ENCODE peak calls at places on chromosomes 13 and 19, in nine cellular contexts. One of them, this sample, is unnamed.

GRCh38 chr19:10173527-10173926 is 21.2 kb downstream of the DNMT1 start:
- DNase-seq in lower leg skin: no peak
- DNase-seq in cardiac muscle cell: peak; percentile 45
- DNase-seq in kidney epithelial cell: no peak
- DNase-seq in uterus: no peak
- DNase-seq in AG04449: no peak
- DNase-seq in upper lobe of right lung: no peak
- DNase-seq in WERI-Rb-1: no peak
- DNase-seq in right atrium auricular region: no peak
- DNase-seq in this sample: no peak

GRCh38 chr19:16535381-16535780 is 6.9 kb downstream of the CHERP start:
- DNase-seq in lower leg skin: no peak
- DNase-seq in cardiac muscle cell: no peak
- DNase-seq in kidney epithelial cell: no peak
- DNase-seq in uterus: no peak
- DNase-seq in AG04449: no peak
- DNase-seq in upper lobe of right lung: no peak
- DNase-seq in WERI-Rb-1: no peak
- DNase-seq in right atrium auricular region: no peak
- DNase-seq in this sample: no peak

GRCh38 chr19:5621945-5622464 is 571 bp downstream of the SAFB2 start:
- DNase-seq in lower leg skin: peak; percentile 48
- DNase-seq in cardiac muscle cell: no peak
- DNase-seq in kidney epithelial cell: no peak
- DNase-seq in uterus: peak; percentile 38
- DNase-seq in AG04449: no peak
- DNase-seq in upper lobe of right lung: no peak
- DNase-seq in WERI-Rb-1: no peak
- DNase-seq in right atrium auricular region: no peak
- DNase-seq in this sample: no peak

GRCh38 chr19:55305491-55305890 is 19.6 kb downstream of the TMEM150B start:
- DNase-seq in lower leg skin: no peak
- DNase-seq in cardiac muscle cell: peak; percentile 34
- DNase-seq in kidney epithelial cell: no peak
- DNase-seq in uterus: peak; percentile 46
- DNase-seq in AG04449: no peak
- DNase-seq in upper lobe of right lung: no peak
- DNase-seq in WERI-Rb-1: peak; percentile 60
- DNase-seq in right atrium auricular region: no peak
- DNase-seq in this sample: no peak

GRCh38 chr13:112466132-112467025 is 90.2 kb downstream of the SPACA7 start:
- DNase-seq in lower leg skin: no peak
- DNase-seq in cardiac muscle cell: no peak
- DNase-seq in kidney epithelial cell: no peak
- DNase-seq in uterus: no peak
- DNase-seq in AG04449: no peak
- DNase-seq in upper lobe of right lung: peak; percentile 52
- DNase-seq in WERI-Rb-1: no peak
- DNase-seq in right atrium auricular region: no peak
- DNase-seq in this sample: no peak

GRCh38 chr13:111899714-111900389 is 167.1 kb upstream of the SOX1 start:
- DNase-seq in lower leg skin: no peak
- DNase-seq in cardiac muscle cell: no peak
- DNase-seq in kidney epithelial cell: no peak
- DNase-seq in uterus: no peak
- DNase-seq in AG04449: no peak
- DNase-seq in upper lobe of right lung: no peak
- DNase-seq in WERI-Rb-1: no peak
- DNase-seq in right atrium auricular region: peak; percentile 54
- DNase-seq in this sample: no peak

GRCh38 chr13:50589139-50589538 is 254.4 kb downstream of the DLEU7 start:
- DNase-seq in lower leg skin: no peak
- DNase-seq in cardiac muscle cell: peak; percentile 72
- DNase-seq in kidney epithelial cell: peak; percentile 55
- DNase-seq in uterus: no peak
- DNase-seq in AG04449: peak; percentile 83
- DNase-seq in upper lobe of right lung: no peak
- DNase-seq in WERI-Rb-1: no peak
- DNase-seq in right atrium auricular region: no peak
- DNase-seq in this sample: peak; percentile 74

GRCh38 chr19:49506575-49507105 is 5.8 kb upstream of the FCGRT start:
- DNase-seq in lower leg skin: no peak
- DNase-seq in cardiac muscle cell: peak; percentile 66
- DNase-seq in kidney epithelial cell: no peak
- DNase-seq in uterus: no peak
- DNase-seq in AG04449: no peak
- DNase-seq in upper lobe of right lung: peak; percentile 73
- DNase-seq in WERI-Rb-1: peak; percentile 77
- DNase-seq in right atrium auricular region: no peak
- DNase-seq in this sample: no peak

GRCh38 chr19:38173324-38174041 is 50.5 kb downstream of the DPF1 start:
- DNase-seq in lower leg skin: peak; percentile 72
- DNase-seq in cardiac muscle cell: no peak
- DNase-seq in kidney epithelial cell: no peak
- DNase-seq in uterus: no peak
- DNase-seq in AG04449: no peak
- DNase-seq in upper lobe of right lung: no peak
- DNase-seq in WERI-Rb-1: no peak
- DNase-seq in right atrium auricular region: peak; percentile 73
- DNase-seq in this sample: no peak

GRCh38 chr13:92838786-92839185 is 387.8 kb upstream of the GPC6 start:
- DNase-seq in lower leg skin: no peak
- DNase-seq in cardiac muscle cell: peak; percentile 89
- DNase-seq in kidney epithelial cell: peak; percentile 97
- DNase-seq in uterus: no peak
- DNase-seq in AG04449: peak; percentile 54
- DNase-seq in upper lobe of right lung: no peak
- DNase-seq in WERI-Rb-1: no peak
- DNase-seq in right atrium auricular region: no peak
- DNase-seq in this sample: no peak

GRCh38 chr13:97142452-97142851 is 79.7 kb upstream of the MBNL2 start:
- DNase-seq in lower leg skin: no peak
- DNase-seq in cardiac muscle cell: peak; percentile 56
- DNase-seq in kidney epithelial cell: no peak
- DNase-seq in uterus: no peak
- DNase-seq in AG04449: no peak
- DNase-seq in upper lobe of right lung: no peak
- DNase-seq in WERI-Rb-1: no peak
- DNase-seq in right atrium auricular region: no peak
- DNase-seq in this sample: no peak

GRCh38 chr13:104608280-104608679 is 1542.1 kb upstream of the SLC10A2 start:
- DNase-seq in lower leg skin: no peak
- DNase-seq in cardiac muscle cell: no peak
- DNase-seq in kidney epithelial cell: no peak
- DNase-seq in uterus: no peak
- DNase-seq in AG04449: no peak
- DNase-seq in upper lobe of right lung: no peak
- DNase-seq in WERI-Rb-1: no peak
- DNase-seq in right atrium auricular region: no peak
- DNase-seq in this sample: no peak

GRCh38 chr19:42433503-42434260 is 6.5 kb upstream of the LIPE start:
- DNase-seq in lower leg skin: peak; percentile 68
- DNase-seq in cardiac muscle cell: peak; percentile 83
- DNase-seq in kidney epithelial cell: no peak
- DNase-seq in uterus: peak; percentile 82
- DNase-seq in AG04449: no peak
- DNase-seq in upper lobe of right lung: peak; percentile 81
- DNase-seq in WERI-Rb-1: peak; percentile 74
- DNase-seq in right atrium auricular region: peak; percentile 79
- DNase-seq in this sample: no peak

GRCh38 chr19:28242317-28242927 is 970.5 kb downstream of the UQCRFS1 start:
- DNase-seq in lower leg skin: no peak
- DNase-seq in cardiac muscle cell: peak; percentile 60
- DNase-seq in kidney epithelial cell: no peak
- DNase-seq in uterus: no peak
- DNase-seq in AG04449: no peak
- DNase-seq in upper lobe of right lung: no peak
- DNase-seq in WERI-Rb-1: peak; percentile 44
- DNase-seq in right atrium auricular region: no peak
- DNase-seq in this sample: peak; percentile 12

GRCh38 chr19:28126499-28126898 is 1086.5 kb downstream of the UQCRFS1 start:
- DNase-seq in lower leg skin: no peak
- DNase-seq in cardiac muscle cell: no peak
- DNase-seq in kidney epithelial cell: no peak
- DNase-seq in uterus: no peak
- DNase-seq in AG04449: no peak
- DNase-seq in upper lobe of right lung: no peak
- DNase-seq in WERI-Rb-1: no peak
- DNase-seq in right atrium auricular region: no peak
- DNase-seq in this sample: no peak

GRCh38 chr13:98035373-98035772 is 81.9 kb downstream of the IPO5 start:
- DNase-seq in lower leg skin: no peak
- DNase-seq in cardiac muscle cell: no peak
- DNase-seq in kidney epithelial cell: no peak
- DNase-seq in uterus: no peak
- DNase-seq in AG04449: no peak
- DNase-seq in upper lobe of right lung: no peak
- DNase-seq in WERI-Rb-1: no peak
- DNase-seq in right atrium auricular region: no peak
- DNase-seq in this sample: no peak

GRCh38 chr13:40113644-40114304 is 458.3 kb downstream of the COG6 start:
- DNase-seq in lower leg skin: no peak
- DNase-seq in cardiac muscle cell: peak; percentile 75
- DNase-seq in kidney epithelial cell: no peak
- DNase-seq in uterus: peak; percentile 56
- DNase-seq in AG04449: no peak
- DNase-seq in upper lobe of right lung: no peak
- DNase-seq in WERI-Rb-1: no peak
- DNase-seq in right atrium auricular region: no peak
- DNase-seq in this sample: no peak

GRCh38 chr13:48500652-48501197 is 32.2 kb downstream of the RCBTB2 start:
- DNase-seq in lower leg skin: no peak
- DNase-seq in cardiac muscle cell: peak; percentile 90
- DNase-seq in kidney epithelial cell: peak; percentile 37
- DNase-seq in uterus: no peak
- DNase-seq in AG04449: peak; percentile 83
- DNase-seq in upper lobe of right lung: no peak
- DNase-seq in WERI-Rb-1: no peak
- DNase-seq in right atrium auricular region: no peak
- DNase-seq in this sample: peak; percentile 54

GRCh38 chr13:109652536-109652935 is 133.8 kb downstream of the IRS2 start:
- DNase-seq in lower leg skin: no peak
- DNase-seq in cardiac muscle cell: peak; percentile 70
- DNase-seq in kidney epithelial cell: no peak
- DNase-seq in uterus: no peak
- DNase-seq in AG04449: no peak
- DNase-seq in upper lobe of right lung: no peak
- DNase-seq in WERI-Rb-1: no peak
- DNase-seq in right atrium auricular region: no peak
- DNase-seq in this sample: no peak

GRCh38 chr19:13007292-13008045 is 12.2 kb downstream of the NFIX start:
- DNase-seq in lower leg skin: peak; percentile 79
- DNase-seq in cardiac muscle cell: no peak
- DNase-seq in kidney epithelial cell: no peak
- DNase-seq in uterus: peak; percentile 77
- DNase-seq in AG04449: no peak
- DNase-seq in upper lobe of right lung: peak; percentile 91
- DNase-seq in WERI-Rb-1: no peak
- DNase-seq in right atrium auricular region: peak; percentile 80
- DNase-seq in this sample: no peak
- H3K4me3 ChIP-seq in lower leg skin: no peak overlapping the region
- H3K4me3 ChIP-seq in cardiac muscle cell: no peak overlapping the region
- H3K4me3 ChIP-seq in kidney epithelial cell: no peak overlapping the region
- H3K4me3 ChIP-seq in uterus: no peak overlapping the region
- H3K4me3 ChIP-seq in AG04449: no peak overlapping the region
- H3K4me3 ChIP-seq in upper lobe of right lung: no peak overlapping the region
- H3K4me3 ChIP-seq in WERI-Rb-1: no peak overlapping the region
- H3K4me3 ChIP-seq in right atrium auricular region: no peak overlapping the region
- H3K4me3 ChIP-seq in this sample: no peak overlapping the region

GRCh38 chr13:113489171-113489548 is 1.4 kb downstream of the DCUN1D2 start:
- DNase-seq in lower leg skin: no peak
- DNase-seq in cardiac muscle cell: no peak
- DNase-seq in kidney epithelial cell: no peak
- DNase-seq in uterus: no peak
- DNase-seq in AG04449: no peak
- DNase-seq in upper lobe of right lung: no peak
- DNase-seq in WERI-Rb-1: no peak
- DNase-seq in right atrium auricular region: no peak
- DNase-seq in this sample: no peak

GRCh38 chr13:113489549-113490495 is 689 bp downstream of the DCUN1D2 start:
- DNase-seq in lower leg skin: no peak
- DNase-seq in cardiac muscle cell: peak; percentile 62
- DNase-seq in kidney epithelial cell: no peak
- DNase-seq in uterus: peak; percentile 46
- DNase-seq in AG04449: no peak
- DNase-seq in upper lobe of right lung: no peak
- DNase-seq in WERI-Rb-1: peak; percentile 58
- DNase-seq in right atrium auricular region: no peak
- DNase-seq in this sample: no peak

GRCh38 chr13:113491418-113491883 is 940 bp upstream of the DCUN1D2 start:
- DNase-seq in lower leg skin: peak; percentile 29
- DNase-seq in cardiac muscle cell: peak; percentile 23
- DNase-seq in kidney epithelial cell: no peak
- DNase-seq in uterus: no peak
- DNase-seq in AG04449: no peak
- DNase-seq in upper lobe of right lung: no peak
- DNase-seq in WERI-Rb-1: peak; percentile 69
- DNase-seq in right atrium auricular region: no peak
- DNase-seq in this sample: no peak

GRCh38 chr13:113491982-113492381 is 1.5 kb upstream of the DCUN1D2 start:
- DNase-seq in lower leg skin: no peak
- DNase-seq in cardiac muscle cell: no peak
- DNase-seq in kidney epithelial cell: no peak
- DNase-seq in uterus: no peak
- DNase-seq in AG04449: no peak
- DNase-seq in upper lobe of right lung: no peak
- DNase-seq in WERI-Rb-1: no peak
- DNase-seq in right atrium auricular region: no peak
- DNase-seq in this sample: no peak

GRCh38 chr13:113490496-113491417 is at the start of gene DCUN1D2:
- DNase-seq in lower leg skin: peak; percentile 88
- DNase-seq in cardiac muscle cell: peak; percentile 99
- DNase-seq in kidney epithelial cell: peak; percentile 74
- DNase-seq in uterus: peak; percentile 93
- DNase-seq in AG04449: peak; percentile 53
- DNase-seq in upper lobe of right lung: peak; percentile 97
- DNase-seq in WERI-Rb-1: peak; percentile 99
- DNase-seq in right atrium auricular region: peak; percentile 91
- DNase-seq in this sample: peak; percentile 66
- TF ChIP-seq CTCF in lower leg skin: no peak
- TF ChIP-seq CTCF in cardiac muscle cell: no peak
- TF ChIP-seq CTCF in kidney epithelial cell: no peak
- TF ChIP-seq CTCF in uterus: no peak
- TF ChIP-seq CTCF in AG04449: no peak
- TF ChIP-seq CTCF in upper lobe of right lung: no peak
- TF ChIP-seq CTCF in WERI-Rb-1: no peak
- TF ChIP-seq CTCF in right atrium auricular region: no peak
- TF ChIP-seq CTCF in this sample: no peak

GRCh38 chr13:91154553-91154952 is 192.9 kb upstream of the MIR17HG start:
- DNase-seq in lower leg skin: no peak
- DNase-seq in cardiac muscle cell: no peak
- DNase-seq in kidney epithelial cell: no peak
- DNase-seq in uterus: no peak
- DNase-seq in AG04449: no peak
- DNase-seq in upper lobe of right lung: no peak
- DNase-seq in WERI-Rb-1: no peak
- DNase-seq in right atrium auricular region: no peak
- DNase-seq in this sample: no peak
- H3K4me3 ChIP-seq in lower leg skin: no peak overlapping the region
- H3K4me3 ChIP-seq in cardiac muscle cell: no peak overlapping the region
- H3K4me3 ChIP-seq in kidney epithelial cell: no peak overlapping the region
- H3K4me3 ChIP-seq in uterus: no peak overlapping the region
- H3K4me3 ChIP-seq in AG04449: no peak overlapping the region
- H3K4me3 ChIP-seq in upper lobe of right lung: no peak overlapping the region
- H3K4me3 ChIP-seq in WERI-Rb-1: no peak overlapping the region
- H3K4me3 ChIP-seq in right atrium auricular region: no peak overlapping the region
- H3K4me3 ChIP-seq in this sample: no peak overlapping the region

GRCh38 chr19:40800997-40801377 is 2.0 kb downstream of the EGLN2 start:
- DNase-seq in lower leg skin: no peak
- DNase-seq in cardiac muscle cell: no peak
- DNase-seq in kidney epithelial cell: no peak
- DNase-seq in uterus: no peak
- DNase-seq in AG04449: no peak
- DNase-seq in upper lobe of right lung: peak; percentile 63
- DNase-seq in WERI-Rb-1: no peak
- DNase-seq in right atrium auricular region: no peak
- DNase-seq in this sample: no peak
- TF ChIP-seq CTCF in lower leg skin: no peak
- TF ChIP-seq CTCF in cardiac muscle cell: no peak
- TF ChIP-seq CTCF in kidney epithelial cell: no peak
- TF ChIP-seq CTCF in uterus: no peak
- TF ChIP-seq CTCF in AG04449: no peak
- TF ChIP-seq CTCF in upper lobe of right lung: no peak
- TF ChIP-seq CTCF in WERI-Rb-1: no peak
- TF ChIP-seq CTCF in right atrium auricular region: no peak
- TF ChIP-seq CTCF in this sample: no peak

This sample was measured in HFF-Myc.